ENCODE peak calls at places on chromosomes 3 and 15, in four cellular contexts. M, P, L and H are unnamed samples.

GRCh38 chr3:141240290-141241247 is 8.9 kb downstream of the PXYLP1 start:
- DNase-seq in M (peak), P (no peak), L (no peak), H (peak)

GRCh38 chr15:88920186-88920891 is 7.2 kb upstream of the MFGE8 start:
- DNase-seq in M (peak), P (no peak), L (no peak), H (no peak)

GRCh38 chr3:110799236-110799635 is 272.4 kb upstream of the NECTIN3 start:
- DNase-seq in M (peak), P (no peak), L (no peak), H (no peak)

GRCh38 chr15:29104566-29104880 is 165.1 kb downstream of the NSMCE3 start:
- DNase-seq in M (no peak), P (no peak), L (no peak), H (no peak)

GRCh38 chr3:139265131-139266016 is 78.4 kb upstream of the MRPS22 start:
- DNase-seq in M (no peak), P (peak), L (no peak), H (no peak)

GRCh38 chr3:45950686-45951600 is 7.7 kb downstream of the CXCR6 start:
- DNase-seq in M (no peak), P (no peak), L (no peak), H (no peak)

GRCh38 chr3:98721776-98722175 is 41.4 kb upstream of the ST3GAL6 start:
- DNase-seq in M (no peak), P (no peak), L (no peak), H (no peak)

GRCh38 chr15:50219820-50220219 is 37.8 kb downstream of the SLC27A2 start:
- DNase-seq in M (peak), P (no peak), L (no peak), H (no peak)

GRCh38 chr3:39096775-39097174 is 10.7 kb downstream of the GORASP1 start:
- DNase-seq in M (peak), P (no peak), L (no peak), H (peak)

GRCh38 chr3:177830411-177830849 is 633.1 kb upstream of the TBL1XR1 start:
- DNase-seq in M (peak), P (no peak), L (no peak), H (no peak)

GRCh38 chr3:141659821-141660597 is 78.1 kb upstream of the RNF7 start:
- DNase-seq in M (peak), P (peak), L (no peak), H (peak)

GRCh38 chr3:32930161-32930560 is 21.3 kb upstream of the CCR4 start:
- DNase-seq in M (no peak), P (no peak), L (no peak), H (no peak)

GRCh38 chr15:99731336-99732267 is 1.6 kb downstream of the LYSMD4 start:
- DNase-seq in M (no peak), P (peak), L (no peak), H (peak)

GRCh38 chr15:31349233-31350141 is 22.9 kb downstream of the KLF13 start:
- DNase-seq in M (no peak), P (no peak), L (no peak), H (no peak)

GRCh38 chr3:21174461-21174860 is 576.5 kb downstream of the ZNF385D start:
- DNase-seq in M (no peak), P (no peak), L (no peak), H (no peak)

GRCh38 chr3:30492581-30493192 is 113.7 kb upstream of the TGFBR2 start:
- DNase-seq in M (peak), P (no peak), L (no peak), H (no peak)

GRCh38 chr3:30496496-30496966 is 109.9 kb upstream of the TGFBR2 start:
- DNase-seq in M (peak), P (no peak), L (no peak), H (no peak)

GRCh38 chr3:30495172-30496124 is 111.0 kb upstream of the TGFBR2 start:
- DNase-seq in M (no peak), P (no peak), L (no peak), H (no peak)

GRCh38 chr3:30498587-30498967 is 107.8 kb upstream of the TGFBR2 start:
- DNase-seq in M (no peak), P (no peak), L (no peak), H (no peak)

GRCh38 chr3:30493912-30494311 is 112.5 kb upstream of the TGFBR2 start:
- DNase-seq in M (peak), P (no peak), L (no peak), H (no peak)
- H3K4ac ChIP-seq in M (peak), P (no peak), L (no peak), H (no peak)

GRCh38 chr3:150218841-150219240 is 189.3 kb upstream of the TSC22D2 start:
- DNase-seq in M (no peak), P (no peak), L (no peak), H (no peak)

GRCh38 chr3:150222646-150223045 is 185.5 kb upstream of the TSC22D2 start:
- DNase-seq in M (no peak), P (no peak), L (no peak), H (peak)

GRCh38 chr3:150222190-150222548 is 185.9 kb upstream of the TSC22D2 start:
- DNase-seq in M (no peak), P (no peak), L (no peak), H (no peak)

GRCh38 chr3:150220041-150220440 is 188.1 kb upstream of the TSC22D2 start:
- DNase-seq in M (no peak), P (no peak), L (no peak), H (no peak)

DNA sequence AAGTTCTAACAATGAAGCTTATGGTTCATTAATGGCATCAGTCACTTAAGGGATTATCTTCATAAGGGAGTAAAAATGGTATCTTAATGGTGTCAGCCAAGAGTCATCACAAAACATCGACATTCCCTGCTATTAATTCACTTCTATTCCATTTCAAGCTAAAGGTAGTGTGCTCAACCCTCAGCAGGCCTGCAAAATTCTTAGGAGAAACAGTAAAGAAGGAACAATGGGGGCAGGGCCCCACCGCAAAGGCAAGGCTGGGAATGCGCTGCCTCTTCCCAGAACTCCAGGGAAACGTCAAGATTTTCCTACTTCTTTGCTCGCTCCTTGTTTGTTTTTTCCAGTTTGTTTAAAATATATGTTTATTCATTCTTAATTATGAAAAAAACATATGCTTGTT is 187.3 kb upstream of the TSC22D2 start:
- DNase-seq in M (no peak), P (no peak), L (no peak), H (peak)
- H3K4me2 ChIP-seq in M (peak), P (peak), L (peak), H (no peak)

DNA sequence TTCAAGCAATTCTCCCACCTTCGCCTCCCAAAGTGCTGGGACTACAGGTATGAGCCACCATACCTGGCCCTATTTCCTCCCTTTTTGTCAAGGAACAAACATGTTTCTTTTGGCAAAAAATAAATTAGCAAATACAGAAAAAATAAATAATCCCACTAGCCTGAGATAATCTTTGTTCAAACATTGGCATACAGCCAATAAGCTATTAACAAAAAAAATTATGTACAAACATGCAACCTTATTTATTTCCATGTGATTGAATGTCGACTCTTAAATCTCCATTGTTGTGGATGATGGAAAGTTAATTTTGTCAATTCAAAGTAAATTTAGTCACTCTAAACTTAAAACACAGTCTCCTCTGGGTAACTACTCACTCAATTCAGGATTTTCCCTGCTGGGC is 18.3 kb upstream of the IL16 start:
- DNase-seq in M (no peak), P (no peak), L (no peak), H (no peak)
- H4K5ac ChIP-seq in M (no peak), P (no peak), L (no peak), H (no peak)

GRCh38 chr15:74242296-74242929 is 6.3 kb downstream of the CCDC33 start:
- DNase-seq in M (peak), P (no peak), L (no peak), H (peak)
- H3K4ac ChIP-seq in M (no peak), P (no peak), L (peak), H (peak)

GRCh38 chr15:66388576-66388975 is 1.9 kb downstream of the MAP2K1 start:
- DNase-seq in M (no peak), P (no peak), L (no peak), H (no peak)
- H3K4me2 ChIP-seq in M (peak), P (peak), L (peak), H (peak)

GRCh38 chr3:126541628-126542339 is 16.9 kb downstream of the C3orf22 start:
- DNase-seq in M (no peak), P (peak), L (no peak), H (no peak)
- H4K5ac ChIP-seq in M (no peak), P (no peak), L (no peak), H (no peak)

GRCh38 chr15:56917652-56918045 is 795 bp upstream of the TCF12 start:
- DNase-seq in M (no peak), P (no peak), L (no peak), H (no peak)
- H3K4ac ChIP-seq in M (peak), P (no peak), L (no peak), H (no peak)

GRCh38 chr3:151346292-151346691 is 16.9 kb upstream of the P2RY13 start:
- DNase-seq in M (no peak), P (no peak), L (no peak), H (no peak)
- H3K4me2 ChIP-seq in M (no peak), P (no peak), L (no peak), H (no peak)

DNA sequence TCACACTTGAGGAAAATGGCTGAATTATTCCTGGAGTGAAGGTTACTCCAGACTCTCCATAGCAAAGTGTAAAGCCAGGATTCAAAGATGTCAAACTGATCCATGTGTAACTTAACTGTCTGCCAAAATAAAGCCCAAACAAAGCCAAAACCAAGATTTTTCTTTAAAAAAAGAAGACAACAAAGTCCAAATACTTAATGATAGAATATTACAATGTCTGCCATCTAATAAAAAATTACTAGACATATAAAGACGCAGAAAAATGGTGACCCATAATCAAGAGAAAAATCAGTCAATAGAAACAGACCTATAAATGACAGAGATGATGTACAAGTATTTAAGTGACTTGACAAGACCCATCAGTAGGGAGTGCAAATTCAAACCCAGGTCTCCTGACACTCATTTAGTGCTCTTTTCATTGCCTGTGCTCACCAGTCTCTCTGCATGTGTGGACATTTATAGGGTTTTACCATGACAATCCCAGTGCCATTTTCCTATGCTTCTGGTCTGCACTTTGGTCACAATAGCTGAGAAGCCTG is 85.1 kb upstream of the HES1 start:
- DNase-seq in M (no peak), P (no peak), L (no peak), H (no peak)
- H4K5ac ChIP-seq in M (no peak), P (no peak), L (no peak), H (no peak)